ENCODE peak calls at places on chromosomes 1 and 21, in four cellular contexts. One of them, this sample, is unnamed. For H3K9me3, the result is how much of the 10 kb centered on the place peaks cover.

GRCh38 chr1:32619701-32620485 is 30.5 kb downstream of the ZBTB8OS start:
- DNase-seq in body of pancreas: no peak
- DNase-seq in gastrocnemius medialis: no peak
- DNase-seq in esophagus squamous epithelium: no peak
- DNase-seq in this sample: no peak

GRCh38 chr21:36330904-36331303 is 10.9 kb downstream of the MORC3 start:
- DNase-seq in body of pancreas: peak
- DNase-seq in gastrocnemius medialis: no peak
- DNase-seq in esophagus squamous epithelium: no peak
- DNase-seq in this sample: peak

GRCh38 chr1:50750021-50750619 is 209.9 kb downstream of the FAF1 start:
- DNase-seq in body of pancreas: no peak
- DNase-seq in gastrocnemius medialis: no peak
- DNase-seq in esophagus squamous epithelium: no peak
- DNase-seq in this sample: no peak

GRCh38 chr1:31460027-31460426 is 47.0 kb downstream of the SERINC2 start:
- DNase-seq in body of pancreas: no peak
- DNase-seq in gastrocnemius medialis: no peak
- DNase-seq in esophagus squamous epithelium: no peak
- DNase-seq in this sample: no peak

GRCh38 chr1:227940791-227941241 is 6.9 kb downstream of the WNT9A start:
- DNase-seq in body of pancreas: peak
- DNase-seq in gastrocnemius medialis: no peak
- DNase-seq in esophagus squamous epithelium: no peak
- DNase-seq in this sample: no peak

GRCh38 chr1:175824079-175824478 is 80.7 kb upstream of the TNR start:
- DNase-seq in body of pancreas: peak
- DNase-seq in gastrocnemius medialis: no peak
- DNase-seq in esophagus squamous epithelium: no peak
- DNase-seq in this sample: no peak

GRCh38 chr1:177812144-177812543 is 157.7 kb downstream of the SEC16B start:
- DNase-seq in body of pancreas: no peak
- DNase-seq in gastrocnemius medialis: no peak
- DNase-seq in esophagus squamous epithelium: no peak
- DNase-seq in this sample: no peak

GRCh38 chr21:28655471-28655870 is 337.2 kb downstream of the LTN1 start:
- DNase-seq in body of pancreas: no peak
- DNase-seq in gastrocnemius medialis: no peak
- DNase-seq in esophagus squamous epithelium: no peak
- DNase-seq in this sample: no peak

GRCh38 chr1:23627065-23627464 is 64.5 kb upstream of the RPL11 start:
- DNase-seq in body of pancreas: peak
- DNase-seq in gastrocnemius medialis: no peak
- DNase-seq in esophagus squamous epithelium: no peak
- DNase-seq in this sample: no peak

GRCh38 chr1:214002472-214002871 is 14.7 kb downstream of the PROX1 start:
- DNase-seq in body of pancreas: peak
- DNase-seq in gastrocnemius medialis: no peak
- DNase-seq in esophagus squamous epithelium: no peak
- DNase-seq in this sample: no peak

GRCh38 chr1:6208723-6209660 is 3.1 kb downstream of the RNF207 start:
- DNase-seq in body of pancreas: peak
- DNase-seq in gastrocnemius medialis: no peak
- DNase-seq in esophagus squamous epithelium: no peak
- DNase-seq in this sample: no peak

GRCh38 chr1:150877220-150877516 is 769 bp upstream of the ARNT start:
- DNase-seq in body of pancreas: no peak
- DNase-seq in gastrocnemius medialis: no peak
- DNase-seq in esophagus squamous epithelium: no peak
- DNase-seq in this sample: no peak

GRCh38 chr1:38819516-38819915 is 40.1 kb downstream of the RRAGC start:
- DNase-seq in body of pancreas: no peak
- DNase-seq in gastrocnemius medialis: no peak
- DNase-seq in esophagus squamous epithelium: no peak
- DNase-seq in this sample: no peak

GRCh38 chr1:178961331-178961730 is 64.4 kb upstream of the FAM20B start:
- DNase-seq in body of pancreas: no peak
- DNase-seq in gastrocnemius medialis: no peak
- DNase-seq in esophagus squamous epithelium: no peak
- DNase-seq in this sample: no peak

GRCh38 chr1:6415979-6416656 is 3.6 kb downstream of the HES2 start:
- DNase-seq in body of pancreas: no peak
- DNase-seq in gastrocnemius medialis: no peak
- DNase-seq in esophagus squamous epithelium: no peak
- DNase-seq in this sample: no peak

GRCh38 chr1:83942914-83943313 is 56.0 kb downstream of the TTLL7 start:
- DNase-seq in body of pancreas: no peak
- DNase-seq in gastrocnemius medialis: no peak
- DNase-seq in esophagus squamous epithelium: no peak
- DNase-seq in this sample: no peak

GRCh38 chr1:92366045-92366405 is 67.2 kb downstream of the RPAP2 start:
- DNase-seq in body of pancreas: no peak
- DNase-seq in gastrocnemius medialis: no peak
- DNase-seq in esophagus squamous epithelium: no peak
- DNase-seq in this sample: no peak

GRCh38 chr1:160567858-160568682 is 11.2 kb downstream of the CD84 start:
- DNase-seq in body of pancreas: no peak
- DNase-seq in gastrocnemius medialis: no peak
- DNase-seq in esophagus squamous epithelium: no peak
- DNase-seq in this sample: no peak

GRCh38 chr1:98217601-98218000 is 296.8 kb upstream of the DPYD start:
- DNase-seq in body of pancreas: no peak
- DNase-seq in gastrocnemius medialis: no peak
- DNase-seq in esophagus squamous epithelium: no peak
- DNase-seq in this sample: no peak

GRCh38 chr1:73801912-73802429 is 396.0 kb downstream of the LRRIQ3 start:
- DNase-seq in body of pancreas: no peak
- DNase-seq in gastrocnemius medialis: no peak
- DNase-seq in esophagus squamous epithelium: no peak
- DNase-seq in this sample: no peak

GRCh38 chr1:70864302-70864701 is 183.3 kb downstream of the PTGER3 start:
- DNase-seq in body of pancreas: no peak
- DNase-seq in gastrocnemius medialis: no peak
- DNase-seq in esophagus squamous epithelium: no peak
- DNase-seq in this sample: no peak

GRCh38 chr1:94081566-94082344 is 39.2 kb downstream of the ABCA4 start:
- DNase-seq in body of pancreas: no peak
- DNase-seq in gastrocnemius medialis: no peak
- DNase-seq in esophagus squamous epithelium: no peak
- DNase-seq in this sample: no peak

GRCh38 chr21:43961382-43961909 is 50.7 kb upstream of the TRAPPC10 start:
- DNase-seq in body of pancreas: no peak
- DNase-seq in gastrocnemius medialis: no peak
- DNase-seq in esophagus squamous epithelium: no peak
- DNase-seq in this sample: no peak

GRCh38 chr1:66168467-66168887 is 365.5 kb upstream of the SGIP1 start:
- DNase-seq in body of pancreas: no peak
- DNase-seq in gastrocnemius medialis: no peak
- DNase-seq in esophagus squamous epithelium: no peak
- DNase-seq in this sample: no peak

GRCh38 chr1:166691476-166691875 is 147.8 kb upstream of the POGK start:
- DNase-seq in body of pancreas: no peak
- DNase-seq in gastrocnemius medialis: no peak
- DNase-seq in esophagus squamous epithelium: no peak
- DNase-seq in this sample: no peak

GRCh38 chr1:212470059-212470458 is 37.3 kb downstream of the NENF start:
- DNase-seq in body of pancreas: peak
- DNase-seq in gastrocnemius medialis: peak
- DNase-seq in esophagus squamous epithelium: no peak
- DNase-seq in this sample: peak

GRCh38 chr1:29673669-29674624 is 437.6 kb downstream of the PTPRU start:
- DNase-seq in body of pancreas: no peak
- DNase-seq in gastrocnemius medialis: no peak
- DNase-seq in esophagus squamous epithelium: no peak
- DNase-seq in this sample: no peak

GRCh38 chr21:25515484-25516405 is 91.5 kb downstream of the MRPL39 start:
- DNase-seq in body of pancreas: no peak
- DNase-seq in gastrocnemius medialis: no peak
- DNase-seq in esophagus squamous epithelium: no peak
- DNase-seq in this sample: no peak

GRCh38 chr1:8358897-8359616 is 41.1 kb downstream of the SLC45A1 start:
- DNase-seq in body of pancreas: no peak
- DNase-seq in gastrocnemius medialis: no peak
- DNase-seq in esophagus squamous epithelium: no peak
- DNase-seq in this sample: no peak

GRCh38 chr1:186094170-186094569 is 280.9 kb downstream of the TPR start:
- DNase-seq in body of pancreas: no peak
- DNase-seq in gastrocnemius medialis: no peak
- DNase-seq in esophagus squamous epithelium: no peak
- DNase-seq in this sample: no peak

GRCh38 chr1:209612646-209613350 is 29.3 kb downstream of the CAMK1G start:
- DNase-seq in body of pancreas: no peak
- DNase-seq in gastrocnemius medialis: no peak
- DNase-seq in esophagus squamous epithelium: no peak
- DNase-seq in this sample: no peak

GRCh38 chr1:244319283-244320132 is 132.2 kb downstream of the ADSS2 start:
- DNase-seq in body of pancreas: no peak
- DNase-seq in gastrocnemius medialis: no peak
- DNase-seq in esophagus squamous epithelium: peak
- DNase-seq in this sample: no peak

GRCh38 chr1:236868625-236869467 is 73.8 kb downstream of the MTR start:
- DNase-seq in body of pancreas: peak
- DNase-seq in gastrocnemius medialis: no peak
- DNase-seq in esophagus squamous epithelium: no peak
- DNase-seq in this sample: no peak

GRCh38 chr1:226882187-226882586 is 11.8 kb downstream of the PSEN2 start:
- DNase-seq in body of pancreas: no peak
- DNase-seq in gastrocnemius medialis: no peak
- DNase-seq in esophagus squamous epithelium: no peak
- DNase-seq in this sample: no peak

GRCh38 chr21:37669249-37669648 is 247.0 kb downstream of the KCNJ6 start:
- DNase-seq in body of pancreas: no peak
- DNase-seq in gastrocnemius medialis: no peak
- DNase-seq in esophagus squamous epithelium: no peak
- DNase-seq in this sample: no peak

GRCh38 chr1:3746389-3746783 is 5.9 kb upstream of the CCDC27 start:
- DNase-seq in body of pancreas: no peak
- DNase-seq in gastrocnemius medialis: peak
- DNase-seq in esophagus squamous epithelium: no peak
- DNase-seq in this sample: no peak

GRCh38 chr1:3747522-3747848 is 4.8 kb upstream of the CCDC27 start:
- DNase-seq in body of pancreas: no peak
- DNase-seq in gastrocnemius medialis: no peak
- DNase-seq in esophagus squamous epithelium: no peak
- DNase-seq in this sample: no peak

GRCh38 chr1:3745590-3746381 is 6.5 kb upstream of the CCDC27 start:
- DNase-seq in body of pancreas: no peak
- DNase-seq in gastrocnemius medialis: no peak
- DNase-seq in esophagus squamous epithelium: no peak
- DNase-seq in this sample: no peak

GRCh38 chr1:3747903-3748302 is 4.3 kb upstream of the CCDC27 start:
- DNase-seq in body of pancreas: no peak
- DNase-seq in gastrocnemius medialis: no peak
- DNase-seq in esophagus squamous epithelium: no peak
- DNase-seq in this sample: no peak

GRCh38 chr1:3746784-3747521 is 5.3 kb upstream of the CCDC27 start:
- DNase-seq in body of pancreas: peak
- DNase-seq in gastrocnemius medialis: peak
- DNase-seq in esophagus squamous epithelium: peak
- DNase-seq in this sample: peak
- TF ChIP-seq POLR2A in body of pancreas: peak
- TF ChIP-seq POLR2A in gastrocnemius medialis: peak
- TF ChIP-seq POLR2A in esophagus squamous epithelium: peak
- TF ChIP-seq POLR2A in this sample: peak

GRCh38 chr1:81114191-81114590 is 686.5 kb upstream of the ADGRL2 start:
- DNase-seq in body of pancreas: no peak
- DNase-seq in gastrocnemius medialis: no peak
- DNase-seq in esophagus squamous epithelium: no peak
- DNase-seq in this sample: no peak
- H3K9me3 ChIP-seq in body of pancreas: under half
- H3K9me3 ChIP-seq in gastrocnemius medialis: under half
- H3K9me3 ChIP-seq in esophagus squamous epithelium: under half
- H3K9me3 ChIP-seq in this sample: under half

GRCh38 chr21:41973861-41974751 is 20.3 kb upstream of the C2CD2 start:
- DNase-seq in body of pancreas: no peak
- DNase-seq in gastrocnemius medialis: no peak
- DNase-seq in esophagus squamous epithelium: no peak
- DNase-seq in this sample: no peak
- TF ChIP-seq POLR2A in body of pancreas: no peak
- TF ChIP-seq POLR2A in gastrocnemius medialis: no peak
- TF ChIP-seq POLR2A in esophagus squamous epithelium: no peak
- TF ChIP-seq POLR2A in this sample: no peak

DNA sequence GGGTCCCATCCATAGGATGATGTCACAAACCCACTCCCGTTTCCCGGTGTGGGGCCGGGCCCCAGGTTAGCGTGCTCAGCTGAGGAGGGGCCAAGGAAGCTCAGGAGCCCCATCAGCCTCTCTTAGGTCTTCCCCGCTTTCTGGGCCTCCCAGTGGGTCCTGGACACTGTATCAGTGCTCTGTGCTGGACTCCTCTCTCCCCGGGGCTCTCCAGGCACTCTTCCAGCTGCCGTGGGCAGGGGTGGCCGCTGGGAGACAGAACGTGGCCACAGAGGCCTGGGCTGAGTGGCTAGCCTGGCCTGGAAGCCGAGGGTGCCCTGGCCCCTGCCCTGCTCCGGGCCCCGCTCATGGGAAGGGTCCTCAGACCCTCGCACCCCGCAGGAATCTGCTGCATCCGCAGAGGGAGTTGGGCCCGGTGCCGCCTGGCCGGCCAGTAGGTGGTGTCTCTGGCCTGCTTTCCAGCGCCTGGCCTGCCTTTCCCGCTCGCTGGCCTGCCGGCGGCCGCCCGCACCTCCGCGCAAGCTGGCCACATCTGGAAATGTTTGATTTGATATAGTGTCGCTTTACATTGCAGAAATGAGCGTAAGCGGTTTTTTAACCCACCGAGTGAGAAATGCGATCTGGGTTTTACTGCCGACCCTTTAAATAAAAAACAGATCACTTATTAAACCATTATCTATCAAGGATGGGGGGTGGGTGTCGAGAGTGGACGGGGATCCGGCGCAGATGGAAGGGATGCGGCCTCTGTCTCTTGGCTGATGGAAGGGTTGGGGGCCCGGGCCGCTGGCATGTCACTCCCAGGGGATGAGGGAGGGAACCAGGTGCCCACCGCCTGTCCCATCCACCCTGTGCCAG is 74.4 kb upstream of the TTC34 start:
- DNase-seq in body of pancreas: peak
- DNase-seq in gastrocnemius medialis: no peak
- DNase-seq in esophagus squamous epithelium: no peak
- DNase-seq in this sample: peak
- H3K9me3 ChIP-seq in body of pancreas: under half
- H3K9me3 ChIP-seq in gastrocnemius medialis: under half
- H3K9me3 ChIP-seq in esophagus squamous epithelium: under half
- H3K9me3 ChIP-seq in this sample: under half

GRCh38 chr1:246600579-246600978 is 34.3 kb downstream of the CNST start:
- DNase-seq in body of pancreas: no peak
- DNase-seq in gastrocnemius medialis: no peak
- DNase-seq in esophagus squamous epithelium: no peak
- DNase-seq in this sample: peak

GRCh38 chr1:246599315-246599714 is 33.1 kb downstream of the CNST start:
- DNase-seq in body of pancreas: no peak
- DNase-seq in gastrocnemius medialis: no peak
- DNase-seq in esophagus squamous epithelium: no peak
- DNase-seq in this sample: no peak

GRCh38 chr1:246597971-246598370 is 31.7 kb downstream of the CNST start:
- DNase-seq in body of pancreas: no peak
- DNase-seq in gastrocnemius medialis: no peak
- DNase-seq in esophagus squamous epithelium: no peak
- DNase-seq in this sample: no peak

GRCh38 chr1:246595146-246595545 is 28.9 kb downstream of the CNST start:
- DNase-seq in body of pancreas: no peak
- DNase-seq in gastrocnemius medialis: no peak
- DNase-seq in esophagus squamous epithelium: no peak
- DNase-seq in this sample: no peak

GRCh38 chr1:246597340-246597739 is 31.1 kb downstream of the CNST start:
- DNase-seq in body of pancreas: peak
- DNase-seq in gastrocnemius medialis: no peak
- DNase-seq in esophagus squamous epithelium: no peak
- DNase-seq in this sample: no peak
- TF ChIP-seq POLR2A in body of pancreas: no peak
- TF ChIP-seq POLR2A in gastrocnemius medialis: no peak
- TF ChIP-seq POLR2A in esophagus squamous epithelium: no peak
- TF ChIP-seq POLR2A in this sample: no peak